ENCODE peak calls at places on chromosome 12, in seven cellular contexts. R, K, E, A, D, X and W are unnamed samples.

GRCh38 chr12:69994593-69995222 is 169.7 kb downstream of the MYRFL start:
- DNase-seq in R (peak; percentile 15), K (no peak), D (no peak), A (no peak), X (no peak), E (peak; percentile 67), W (peak; percentile 7)

GRCh38 chr12:117540011-117540410 is 178.6 kb upstream of the NOS1 start:
- DNase-seq in D (no peak), K (no peak), A (no peak), E (no peak), R (no peak), X (no peak), W (no peak)

GRCh38 chr12:57000393-57000792 is 6.0 kb downstream of the ZBTB39 start:
- DNase-seq in R (no peak), E (no peak), X (no peak), D (no peak), A (no peak), K (no peak), W (no peak)

GRCh38 chr12:46831335-46832083 is 5.7 kb upstream of the SLC38A4 start:
- DNase-seq in A (no peak), R (no peak), E (peak; percentile 9), D (no peak), K (no peak), X (peak; percentile 18), W (peak; percentile 27)

GRCh38 chr12:96431067-96431466 is 30.8 kb upstream of the CDK17 start:
- DNase-seq in A (no peak), D (no peak), E (no peak), X (no peak), R (no peak), K (no peak), W (no peak)

GRCh38 chr12:52659395-52659794 is 7.4 kb upstream of the KRT2 start:
- DNase-seq in R (no peak), A (no peak), E (no peak), D (no peak), X (no peak), K (no peak), W (no peak)

GRCh38 chr12:97292588-97292987 is 170.0 kb upstream of the RMST start:
- DNase-seq in K (no peak), D (no peak), R (no peak), E (no peak), A (no peak), X (no peak), W (no peak)

GRCh38 chr12:69052613-69053408 is 119.8 kb upstream of the CPM start:
- DNase-seq in A (no peak), X (peak; percentile 67), D (peak; percentile 67), R (peak; percentile 91), K (no peak), E (peak; percentile 74), W (peak; percentile 72)

GRCh38 chr12:53781218-53781801 is 29.5 kb upstream of the CISTR start:
- DNase-seq in E (no peak), K (no peak), R (no peak), D (no peak), A (peak; percentile 81), X (no peak), W (no peak)

GRCh38 chr12:117171499-117172162 is 18.6 kb downstream of the FBXO21 start:
- DNase-seq in R (no peak), A (no peak), X (no peak), K (no peak), E (no peak), D (no peak), W (no peak)

GRCh38 chr12:125892276-125892675 is 827.0 kb downstream of the AACS start:
- DNase-seq in E (no peak), K (no peak), X (no peak), D (no peak), A (no peak), R (no peak), W (no peak)

GRCh38 chr12:128339669-128340068 is 72.7 kb downstream of the TMEM132C start:
- DNase-seq in A (no peak), K (no peak), R (no peak), E (no peak), D (no peak), X (no peak), W (no peak)

GRCh38 chr12:11981174-11981733 is 89.5 kb upstream of the BCL2L14 start:
- DNase-seq in X (peak; percentile 61), K (peak; percentile 86), E (no peak), R (peak; percentile 7), D (no peak), A (no peak), W (no peak)

GRCh38 chr12:131458931-131459575 is 251.8 kb upstream of the SFSWAP start:
- DNase-seq in A (no peak), X (no peak), D (no peak), R (no peak), E (no peak), K (no peak), W (no peak)

GRCh38 chr12:1920436-1920835 is 2.0 kb upstream of the CACNA2D4 start:
- DNase-seq in K (no peak), E (no peak), X (no peak), A (no peak), R (no peak), D (no peak), W (no peak)

GRCh38 chr12:48132826-48133225 is 13.7 kb downstream of the PFKM start:
- DNase-seq in R (no peak), A (no peak), E (no peak), X (no peak), K (no peak), D (no peak), W (no peak)

GRCh38 chr12:8890313-8891084 is 23.8 kb upstream of the PHC1 start:
- DNase-seq in D (peak; percentile 14), R (peak; percentile 64), X (peak; percentile 58), K (peak; percentile 68), A (peak; percentile 9), E (peak; percentile 45), W (peak; percentile 65)

GRCh38 chr12:46617167-46617566 is 208.6 kb downstream of the SLC38A4 start:
- DNase-seq in K (no peak), D (peak; percentile 89), A (no peak), X (no peak), E (peak; percentile 91), R (peak; percentile 92), W (peak; percentile 80)

GRCh38 chr12:129886541-129886940 is 17.3 kb downstream of the TMEM132D start:
- DNase-seq in X (no peak), K (no peak), D (no peak), E (no peak), A (no peak), R (no peak), W (no peak)

GRCh38 chr12:34398366-34398705 is 376.0 kb downstream of the ALG10 start:
- DNase-seq in K (no peak), E (no peak), A (no peak), R (no peak), X (no peak), D (no peak), W (no peak)

GRCh38 chr12:47686645-47687240 is 19.1 kb downstream of the RPAP3 start:
- DNase-seq in X (peak; percentile 15), K (no peak), R (peak; percentile 75), E (peak; percentile 63), A (no peak), D (peak; percentile 11), W (peak; percentile 62)

GRCh38 chr12:62533755-62534107 is 67.1 kb downstream of the MON2 start:
- DNase-seq in A (no peak), X (no peak), E (no peak), K (no peak), R (no peak), D (no peak), W (no peak)

GRCh38 chr12:66496595-66496994 is 182.3 kb downstream of the GRIP1 start:
- DNase-seq in D (no peak), R (no peak), E (no peak), A (no peak), X (no peak), K (no peak), W (no peak)

GRCh38 chr12:74337951-74338350 is 199.7 kb upstream of the ATXN7L3B start:
- DNase-seq in X (no peak), E (peak; percentile 17), R (peak; percentile 54), A (no peak), K (no peak), D (no peak), W (peak; percentile 53)

GRCh38 chr12:121093487-121093891 is 39.2 kb upstream of the P2RX7 start:
- DNase-seq in K (no peak), R (no peak), E (no peak), X (no peak), A (no peak), D (no peak), W (no peak)

GRCh38 chr12:116662612-116663144 is 75.2 kb downstream of the SPRING1 start:
- DNase-seq in E (peak; percentile 28), D (no peak), R (no peak), A (peak; percentile 31), K (no peak), X (no peak), W (peak; percentile 42)

GRCh38 chr12:2353281-2353680 is 300.5 kb downstream of the CACNA1C start:
- DNase-seq in A (no peak), D (no peak), K (no peak), R (no peak), E (no peak), X (no peak), W (no peak)

GRCh38 chr12:81080431-81080983 is 2.6 kb downstream of the ACSS3 start:
- DNase-seq in X (no peak), E (peak; percentile 50), R (peak; percentile 27), D (no peak), A (no peak), K (no peak), W (no peak)

GRCh38 chr12:53076461-53076860 is 2.7 kb downstream of the SPRYD3 start:
- DNase-seq in X (no peak), D (no peak), A (no peak), R (no peak), K (no peak), E (no peak), W (no peak)

GRCh38 chr12:46103691-46104090 is 113.3 kb upstream of the SCAF11 start:
- DNase-seq in R (no peak), X (no peak), D (no peak), A (no peak), E (no peak), K (no peak), W (no peak)